ENCODE peak calls at places on chromosomes 16 and 17, in ten cellular contexts. One of them, this sample, is unnamed.
A peak's percentile ranks its signal among the peaks of the same experiment; 100 is the strongest.

GRCh38 chr16:75319513-75320401 is 68.3 kb upstream of the BCAR1 start:
- DNase-seq in cardiac muscle cell: no peak
- DNase-seq in body of pancreas: no peak
- DNase-seq in occipital lobe: no peak
- DNase-seq in DMS 273 treated with DMSO at 0.1 percent for 48 hours: no peak
- DNase-seq in hepatic stellate cell: peak; percentile 69
- DNase-seq in stimulated activated CD8-positive, alpha-beta memory T cell treated with anti-CD3 and anti-CD28 coated beads, Interleukin-7, amount 100 ng/mL, for 24 hours: no peak
- DNase-seq in mammary epithelial cell: peak; percentile 73
- DNase-seq in head of caudate nucleus: no peak
- DNase-seq in right atrium auricular region: no peak
- DNase-seq in this sample: no peak

GRCh38 chr17:47736501-47737211 is 3.6 kb downstream of the TBX21 start:
- DNase-seq in head of caudate nucleus: no peak
- DNase-seq in occipital lobe: no peak
- DNase-seq in stimulated activated CD8-positive, alpha-beta memory T cell treated with anti-CD3 and anti-CD28 coated beads, Interleukin-7, amount 100 ng/mL, for 24 hours: no peak
- DNase-seq in body of pancreas: no peak
- DNase-seq in mammary epithelial cell: no peak
- DNase-seq in hepatic stellate cell: no peak
- DNase-seq in right atrium auricular region: peak; percentile 21
- DNase-seq in cardiac muscle cell: no peak
- DNase-seq in DMS 273 treated with DMSO at 0.1 percent for 48 hours: no peak
- DNase-seq in this sample: no peak

GRCh38 chr17:68178831-68179230 is 69.0 kb upstream of the AMZ2 start:
- DNase-seq in occipital lobe: no peak
- DNase-seq in stimulated activated CD8-positive, alpha-beta memory T cell treated with anti-CD3 and anti-CD28 coated beads, Interleukin-7, amount 100 ng/mL, for 24 hours: no peak
- DNase-seq in head of caudate nucleus: no peak
- DNase-seq in mammary epithelial cell: no peak
- DNase-seq in cardiac muscle cell: no peak
- DNase-seq in right atrium auricular region: no peak
- DNase-seq in hepatic stellate cell: no peak
- DNase-seq in body of pancreas: no peak
- DNase-seq in DMS 273 treated with DMSO at 0.1 percent for 48 hours: no peak
- DNase-seq in this sample: no peak

GRCh38 chr16:51807551-51807950 is 656.5 kb upstream of the SALL1 start:
- DNase-seq in DMS 273 treated with DMSO at 0.1 percent for 48 hours: no peak
- DNase-seq in body of pancreas: no peak
- DNase-seq in hepatic stellate cell: no peak
- DNase-seq in head of caudate nucleus: no peak
- DNase-seq in right atrium auricular region: no peak
- DNase-seq in stimulated activated CD8-positive, alpha-beta memory T cell treated with anti-CD3 and anti-CD28 coated beads, Interleukin-7, amount 100 ng/mL, for 24 hours: no peak
- DNase-seq in mammary epithelial cell: peak; percentile 38
- DNase-seq in cardiac muscle cell: no peak
- DNase-seq in occipital lobe: no peak
- DNase-seq in this sample: no peak

GRCh38 chr16:86508947-86509758 is 1.2 kb upstream of the FOXF1 start:
- DNase-seq in hepatic stellate cell: peak; percentile 91
- DNase-seq in cardiac muscle cell: peak; percentile 53
- DNase-seq in stimulated activated CD8-positive, alpha-beta memory T cell treated with anti-CD3 and anti-CD28 coated beads, Interleukin-7, amount 100 ng/mL, for 24 hours: no peak
- DNase-seq in mammary epithelial cell: peak; percentile 55
- DNase-seq in right atrium auricular region: no peak
- DNase-seq in DMS 273 treated with DMSO at 0.1 percent for 48 hours: no peak
- DNase-seq in occipital lobe: no peak
- DNase-seq in head of caudate nucleus: no peak
- DNase-seq in body of pancreas: peak; percentile 21
- DNase-seq in this sample: no peak

GRCh38 chr16:72434159-72434558 is 262.2 kb upstream of the PMFBP1 start:
- DNase-seq in occipital lobe: no peak
- DNase-seq in DMS 273 treated with DMSO at 0.1 percent for 48 hours: no peak
- DNase-seq in right atrium auricular region: no peak
- DNase-seq in head of caudate nucleus: no peak
- DNase-seq in mammary epithelial cell: peak; percentile 4
- DNase-seq in stimulated activated CD8-positive, alpha-beta memory T cell treated with anti-CD3 and anti-CD28 coated beads, Interleukin-7, amount 100 ng/mL, for 24 hours: no peak
- DNase-seq in hepatic stellate cell: no peak
- DNase-seq in cardiac muscle cell: no peak
- DNase-seq in body of pancreas: no peak
- DNase-seq in this sample: no peak

GRCh38 chr17:47615766-47616424 is 33.8 kb upstream of the KPNB1 start:
- DNase-seq in hepatic stellate cell: no peak
- DNase-seq in head of caudate nucleus: no peak
- DNase-seq in stimulated activated CD8-positive, alpha-beta memory T cell treated with anti-CD3 and anti-CD28 coated beads, Interleukin-7, amount 100 ng/mL, for 24 hours: no peak
- DNase-seq in cardiac muscle cell: peak; percentile 69
- DNase-seq in DMS 273 treated with DMSO at 0.1 percent for 48 hours: peak; percentile 31
- DNase-seq in body of pancreas: no peak
- DNase-seq in occipital lobe: no peak
- DNase-seq in right atrium auricular region: no peak
- DNase-seq in mammary epithelial cell: peak; percentile 24
- DNase-seq in this sample: peak; percentile 17

GRCh38 chr16:26614102-26614864 is 452.4 kb upstream of the C16orf82 start:
- DNase-seq in hepatic stellate cell: no peak
- DNase-seq in mammary epithelial cell: no peak
- DNase-seq in right atrium auricular region: no peak
- DNase-seq in occipital lobe: no peak
- DNase-seq in cardiac muscle cell: no peak
- DNase-seq in DMS 273 treated with DMSO at 0.1 percent for 48 hours: no peak
- DNase-seq in body of pancreas: no peak
- DNase-seq in stimulated activated CD8-positive, alpha-beta memory T cell treated with anti-CD3 and anti-CD28 coated beads, Interleukin-7, amount 100 ng/mL, for 24 hours: no peak
- DNase-seq in head of caudate nucleus: no peak
- DNase-seq in this sample: no peak

GRCh38 chr17:72454342-72454741 is 333.5 kb downstream of the SOX9 start:
- DNase-seq in right atrium auricular region: no peak
- DNase-seq in DMS 273 treated with DMSO at 0.1 percent for 48 hours: no peak
- DNase-seq in head of caudate nucleus: no peak
- DNase-seq in stimulated activated CD8-positive, alpha-beta memory T cell treated with anti-CD3 and anti-CD28 coated beads, Interleukin-7, amount 100 ng/mL, for 24 hours: no peak
- DNase-seq in mammary epithelial cell: no peak
- DNase-seq in occipital lobe: no peak
- DNase-seq in body of pancreas: no peak
- DNase-seq in cardiac muscle cell: no peak
- DNase-seq in hepatic stellate cell: no peak
- DNase-seq in this sample: no peak

GRCh38 chr16:3810818-3811217 is 69.7 kb downstream of the CREBBP start:
- DNase-seq in stimulated activated CD8-positive, alpha-beta memory T cell treated with anti-CD3 and anti-CD28 coated beads, Interleukin-7, amount 100 ng/mL, for 24 hours: no peak
- DNase-seq in DMS 273 treated with DMSO at 0.1 percent for 48 hours: no peak
- DNase-seq in head of caudate nucleus: no peak
- DNase-seq in body of pancreas: no peak
- DNase-seq in mammary epithelial cell: no peak
- DNase-seq in cardiac muscle cell: no peak
- DNase-seq in occipital lobe: no peak
- DNase-seq in right atrium auricular region: no peak
- DNase-seq in hepatic stellate cell: no peak
- DNase-seq in this sample: no peak

GRCh38 chr17:31517524-31517923 is 126.0 kb downstream of the RAB11FIP4 start:
- DNase-seq in DMS 273 treated with DMSO at 0.1 percent for 48 hours: no peak
- DNase-seq in body of pancreas: peak; percentile 50
- DNase-seq in hepatic stellate cell: no peak
- DNase-seq in cardiac muscle cell: peak; percentile 60
- DNase-seq in mammary epithelial cell: no peak
- DNase-seq in right atrium auricular region: no peak
- DNase-seq in head of caudate nucleus: peak; percentile 28
- DNase-seq in stimulated activated CD8-positive, alpha-beta memory T cell treated with anti-CD3 and anti-CD28 coated beads, Interleukin-7, amount 100 ng/mL, for 24 hours: no peak
- DNase-seq in occipital lobe: no peak
- DNase-seq in this sample: no peak

GRCh38 chr17:67525239-67526135 is 148.4 kb downstream of the PITPNC1 start:
- DNase-seq in body of pancreas: peak; percentile 81
- DNase-seq in right atrium auricular region: no peak
- DNase-seq in hepatic stellate cell: no peak
- DNase-seq in cardiac muscle cell: no peak
- DNase-seq in DMS 273 treated with DMSO at 0.1 percent for 48 hours: no peak
- DNase-seq in stimulated activated CD8-positive, alpha-beta memory T cell treated with anti-CD3 and anti-CD28 coated beads, Interleukin-7, amount 100 ng/mL, for 24 hours: no peak
- DNase-seq in head of caudate nucleus: no peak
- DNase-seq in occipital lobe: no peak
- DNase-seq in mammary epithelial cell: no peak
- DNase-seq in this sample: no peak

GRCh38 chr17:44219636-44220210 is at the start of gene UBTF:
- DNase-seq in mammary epithelial cell: peak; percentile 19
- DNase-seq in head of caudate nucleus: peak; percentile 72
- DNase-seq in occipital lobe: peak; percentile 61
- DNase-seq in DMS 273 treated with DMSO at 0.1 percent for 48 hours: peak; percentile 45
- DNase-seq in body of pancreas: peak; percentile 76
- DNase-seq in hepatic stellate cell: peak; percentile 52
- DNase-seq in right atrium auricular region: no peak
- DNase-seq in cardiac muscle cell: peak; percentile 80
- DNase-seq in stimulated activated CD8-positive, alpha-beta memory T cell treated with anti-CD3 and anti-CD28 coated beads, Interleukin-7, amount 100 ng/mL, for 24 hours: no peak
- DNase-seq in this sample: no peak

GRCh38 chr16:27326738-27327585 is 13.2 kb downstream of the IL4R start:
- DNase-seq in stimulated activated CD8-positive, alpha-beta memory T cell treated with anti-CD3 and anti-CD28 coated beads, Interleukin-7, amount 100 ng/mL, for 24 hours: no peak
- DNase-seq in hepatic stellate cell: peak; percentile 95
- DNase-seq in mammary epithelial cell: peak; percentile 96
- DNase-seq in right atrium auricular region: peak; percentile 95
- DNase-seq in DMS 273 treated with DMSO at 0.1 percent for 48 hours: peak; percentile 23
- DNase-seq in head of caudate nucleus: peak; percentile 22
- DNase-seq in occipital lobe: no peak
- DNase-seq in body of pancreas: peak; percentile 69
- DNase-seq in cardiac muscle cell: peak; percentile 84
- DNase-seq in this sample: no peak

GRCh38 chr17:79836952-79837887 is 2.0 kb downstream of the CBX4 start:
- DNase-seq in right atrium auricular region: peak; percentile 81
- DNase-seq in occipital lobe: no peak
- DNase-seq in hepatic stellate cell: no peak
- DNase-seq in cardiac muscle cell: peak; percentile 78
- DNase-seq in head of caudate nucleus: no peak
- DNase-seq in DMS 273 treated with DMSO at 0.1 percent for 48 hours: no peak
- DNase-seq in mammary epithelial cell: peak; percentile 88
- DNase-seq in stimulated activated CD8-positive, alpha-beta memory T cell treated with anti-CD3 and anti-CD28 coated beads, Interleukin-7, amount 100 ng/mL, for 24 hours: no peak
- DNase-seq in body of pancreas: peak; percentile 95
- DNase-seq in this sample: no peak

GRCh38 chr16:49556252-49557069 is 182.9 kb downstream of the C16orf78 start:
- DNase-seq in mammary epithelial cell: no peak
- DNase-seq in cardiac muscle cell: peak; percentile 76
- DNase-seq in right atrium auricular region: no peak
- DNase-seq in head of caudate nucleus: no peak
- DNase-seq in DMS 273 treated with DMSO at 0.1 percent for 48 hours: peak; percentile 94
- DNase-seq in body of pancreas: no peak
- DNase-seq in hepatic stellate cell: peak; percentile 54
- DNase-seq in occipital lobe: no peak
- DNase-seq in stimulated activated CD8-positive, alpha-beta memory T cell treated with anti-CD3 and anti-CD28 coated beads, Interleukin-7, amount 100 ng/mL, for 24 hours: no peak
- DNase-seq in this sample: no peak

GRCh38 chr16:24046442-24046841 is 209.7 kb upstream of the CACNG3 start:
- DNase-seq in head of caudate nucleus: no peak
- DNase-seq in occipital lobe: no peak
- DNase-seq in cardiac muscle cell: peak; percentile 10
- DNase-seq in body of pancreas: no peak
- DNase-seq in stimulated activated CD8-positive, alpha-beta memory T cell treated with anti-CD3 and anti-CD28 coated beads, Interleukin-7, amount 100 ng/mL, for 24 hours: no peak
- DNase-seq in hepatic stellate cell: no peak
- DNase-seq in mammary epithelial cell: no peak
- DNase-seq in right atrium auricular region: no peak
- DNase-seq in DMS 273 treated with DMSO at 0.1 percent for 48 hours: no peak
- DNase-seq in this sample: no peak

GRCh38 chr17:67577429-67577828 is 140.3 kb upstream of the NOL11 start:
- DNase-seq in DMS 273 treated with DMSO at 0.1 percent for 48 hours: no peak
- DNase-seq in occipital lobe: no peak
- DNase-seq in mammary epithelial cell: no peak
- DNase-seq in stimulated activated CD8-positive, alpha-beta memory T cell treated with anti-CD3 and anti-CD28 coated beads, Interleukin-7, amount 100 ng/mL, for 24 hours: no peak
- DNase-seq in right atrium auricular region: no peak
- DNase-seq in body of pancreas: no peak
- DNase-seq in hepatic stellate cell: no peak
- DNase-seq in head of caudate nucleus: no peak
- DNase-seq in cardiac muscle cell: no peak
- DNase-seq in this sample: no peak